ENCODE peak calls at places on chromosomes 5 and 9, in four cellular contexts. U is anterior cingulate cortex, B is left kidney, N is AG08396. I is an unnamed sample.
A peak's percentile ranks its signal among the peaks of the same experiment; 100 is the strongest.

GRCh38 chr5:60960591-60960990 is 15.6 kb downstream of the NDUFAF2 start:
- DNase-seq in U (no peak), B (peak; percentile 30), N (no peak), I (no peak)

GRCh38 chr9:78029601-78030552 is 1.7 kb downstream of the GNAQ start:
- DNase-seq in U (peak; percentile 36), N (peak; percentile 21), B (peak; percentile 30), I (peak; percentile 40)

GRCh38 chr5:137061382-137061781 is 437.7 kb downstream of the SPOCK1 start:
- DNase-seq in B (no peak), U (no peak), N (no peak), I (no peak)

GRCh38 chr9:95793924-95794828 is 81.3 kb upstream of the ERCC6L2 start:
- DNase-seq in U (no peak), N (peak; percentile 60), B (peak; percentile 60), I (no peak)

GRCh38 chr5:68255305-68256130 is 40.0 kb downstream of the PIK3R1 start:
- DNase-seq in B (no peak), U (no peak), N (no peak), I (no peak)

GRCh38 chr9:1722404-1722803 is 292.7 kb upstream of the SMARCA2 start:
- DNase-seq in U (no peak), N (no peak), B (peak; percentile 32), I (peak; percentile 2)

GRCh38 chr9:125521462-125522327 is 185.3 kb downstream of the MAPKAP1 start:
- DNase-seq in N (peak; percentile 70), U (no peak), B (no peak), I (no peak)

GRCh38 chr9:117073071-117073470 is 341.8 kb downstream of the ASTN2 start:
- DNase-seq in U (no peak), N (no peak), B (peak; percentile 29), I (no peak)

GRCh38 chr5:132987531-132988408 is 24.3 kb upstream of the AFF4 start:
- DNase-seq in N (no peak), U (no peak), B (no peak), I (no peak)

GRCh38 chr5:14281746-14282181 is 138.6 kb downstream of the TRIO start:
- DNase-seq in U (no peak), B (no peak), N (no peak), I (no peak)

GRCh38 chr9:134327671-134328231 is 1.5 kb downstream of the RXRA start:
- DNase-seq in U (no peak), N (no peak), B (no peak), I (no peak)

GRCh38 chr5:35470866-35471265 is 146.8 kb upstream of the SPEF2 start:
- DNase-seq in N (peak; percentile 15), U (no peak), B (no peak), I (no peak)

GRCh38 chr9:100087218-100087617 is 11.6 kb downstream of the ERP44 start:
- DNase-seq in N (no peak), U (no peak), B (no peak), I (no peak)

GRCh38 chr9:37152365-37152764 is 32.0 kb downstream of the ZCCHC7 start:
- DNase-seq in U (no peak), B (no peak), N (no peak), I (no peak)

GRCh38 chr5:78540335-78541057 is 108.1 kb downstream of the LHFPL2 start:
- DNase-seq in B (peak; percentile 44), N (no peak), U (peak; percentile 68), I (no peak)

GRCh38 chr5:87385794-87386193 is 26.9 kb downstream of the CCNH start:
- DNase-seq in N (no peak), U (no peak), B (no peak), I (no peak)

I was measured in NCI-H82.